ENCODE peak calls at places on chromosomes 2 and 18, in six cellular contexts. One of them, this sample, is unnamed.

GRCh38 chr2:65349863-65350262 is 82.5 kb downstream of the SPRED2 start:
- DNase-seq in epithelial cell of esophagus: peak
- DNase-seq in right lobe of liver: peak
- DNase-seq in GM12865: no peak
- DNase-seq in left ventricle myocardium inferior: peak
- DNase-seq in neural progenitor cell: peak
- DNase-seq in this sample: no peak

GRCh38 chr2:158189526-158189925 is 87.8 kb downstream of the UPP2 start:
- DNase-seq in neural progenitor cell: no peak
- DNase-seq in right lobe of liver: no peak
- DNase-seq in left ventricle myocardium inferior: no peak
- DNase-seq in epithelial cell of esophagus: no peak
- DNase-seq in GM12865: peak
- DNase-seq in this sample: peak

GRCh38 chr18:55588001-55588875 is at the start of gene TCF4:
- DNase-seq in GM12865: peak
- DNase-seq in left ventricle myocardium inferior: peak
- DNase-seq in right lobe of liver: peak
- DNase-seq in neural progenitor cell: peak
- DNase-seq in epithelial cell of esophagus: peak
- DNase-seq in this sample: no peak

GRCh38 chr2:177020524-177021119 is 192.0 kb upstream of the HNRNPA3 start:
- DNase-seq in neural progenitor cell: no peak
- DNase-seq in left ventricle myocardium inferior: no peak
- DNase-seq in GM12865: no peak
- DNase-seq in right lobe of liver: no peak
- DNase-seq in epithelial cell of esophagus: no peak
- DNase-seq in this sample: no peak

GRCh38 chr2:52416340-52416739 is 1351.3 kb upstream of the CHAC2 start:
- DNase-seq in epithelial cell of esophagus: peak
- DNase-seq in GM12865: no peak
- DNase-seq in right lobe of liver: no peak
- DNase-seq in left ventricle myocardium inferior: no peak
- DNase-seq in neural progenitor cell: peak
- DNase-seq in this sample: no peak

GRCh38 chr2:177799531-177799930 is 273.0 kb downstream of the PDE11A start:
- DNase-seq in neural progenitor cell: peak
- DNase-seq in GM12865: peak
- DNase-seq in right lobe of liver: no peak
- DNase-seq in epithelial cell of esophagus: peak
- DNase-seq in left ventricle myocardium inferior: no peak
- DNase-seq in this sample: no peak

GRCh38 chr2:28606986-28607441 is 111.2 kb downstream of the PLB1 start:
- DNase-seq in right lobe of liver: peak
- DNase-seq in GM12865: no peak
- DNase-seq in left ventricle myocardium inferior: no peak
- DNase-seq in epithelial cell of esophagus: no peak
- DNase-seq in neural progenitor cell: peak
- DNase-seq in this sample: no peak

GRCh38 chr2:44543773-44544725 is 182.3 kb downstream of the CAMKMT start:
- DNase-seq in right lobe of liver: no peak
- DNase-seq in left ventricle myocardium inferior: no peak
- DNase-seq in neural progenitor cell: peak
- DNase-seq in GM12865: no peak
- DNase-seq in epithelial cell of esophagus: peak
- DNase-seq in this sample: no peak

GRCh38 chr2:196783431-196784094 is 15.9 kb downstream of the GTF3C3 start:
- DNase-seq in left ventricle myocardium inferior: no peak
- DNase-seq in right lobe of liver: no peak
- DNase-seq in GM12865: no peak
- DNase-seq in neural progenitor cell: no peak
- DNase-seq in epithelial cell of esophagus: peak
- DNase-seq in this sample: no peak

GRCh38 chr2:191920502-191920901 is 73.6 kb upstream of the CAVIN2 start:
- DNase-seq in right lobe of liver: no peak
- DNase-seq in epithelial cell of esophagus: no peak
- DNase-seq in GM12865: no peak
- DNase-seq in neural progenitor cell: no peak
- DNase-seq in left ventricle myocardium inferior: no peak
- DNase-seq in this sample: no peak
- TF ChIP-seq CTCF in right lobe of liver: no peak
- TF ChIP-seq CTCF in epithelial cell of esophagus: no peak
- TF ChIP-seq CTCF in GM12865: no peak
- TF ChIP-seq CTCF in neural progenitor cell: no peak
- TF ChIP-seq CTCF in left ventricle myocardium inferior: no peak
- TF ChIP-seq CTCF in this sample: no peak

DNA sequence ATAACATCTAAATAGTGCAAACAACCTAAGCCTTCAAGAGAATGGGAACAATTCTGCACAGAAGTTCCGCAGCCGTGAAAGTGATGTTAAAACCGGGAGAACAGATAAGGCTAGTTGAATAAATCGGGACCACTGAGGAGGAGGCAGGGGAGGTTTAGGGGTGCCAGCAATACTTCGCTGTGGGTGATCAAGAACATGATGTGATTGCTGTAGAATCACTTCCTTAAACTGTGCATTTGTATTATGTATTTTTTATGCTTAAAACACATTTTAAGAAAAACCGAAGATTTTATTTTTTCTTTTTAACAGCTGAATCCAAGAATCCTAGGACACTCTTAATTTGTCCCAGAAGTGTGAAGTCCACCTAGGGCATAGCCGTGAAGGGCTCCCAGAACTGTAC is 33.6 kb downstream of the TTC32 start:
- DNase-seq in left ventricle myocardium inferior: no peak
- DNase-seq in epithelial cell of esophagus: no peak
- DNase-seq in GM12865: no peak
- DNase-seq in right lobe of liver: no peak
- DNase-seq in neural progenitor cell: no peak
- DNase-seq in this sample: no peak
- H3K4me3 ChIP-seq in left ventricle myocardium inferior: peak
- H3K4me3 ChIP-seq in epithelial cell of esophagus: peak
- H3K4me3 ChIP-seq in GM12865: peak
- H3K4me3 ChIP-seq in right lobe of liver: no peak
- H3K4me3 ChIP-seq in neural progenitor cell: peak
- H3K4me3 ChIP-seq in this sample: peak

GRCh38 chr2:96396095-96396494 is 60.5 kb downstream of the NCAPH start:
- DNase-seq in neural progenitor cell: no peak
- DNase-seq in epithelial cell of esophagus: no peak
- DNase-seq in left ventricle myocardium inferior: no peak
- DNase-seq in GM12865: no peak
- DNase-seq in right lobe of liver: no peak
- DNase-seq in this sample: no peak

GRCh38 chr2:96391828-96392200 is 56.2 kb downstream of the NCAPH start:
- DNase-seq in left ventricle myocardium inferior: no peak
- DNase-seq in right lobe of liver: no peak
- DNase-seq in GM12865: no peak
- DNase-seq in neural progenitor cell: no peak
- DNase-seq in epithelial cell of esophagus: no peak
- DNase-seq in this sample: no peak

GRCh38 chr2:96393989-96394761 is 58.6 kb downstream of the NCAPH start:
- DNase-seq in epithelial cell of esophagus: no peak
- DNase-seq in GM12865: no peak
- DNase-seq in neural progenitor cell: no peak
- DNase-seq in right lobe of liver: no peak
- DNase-seq in left ventricle myocardium inferior: no peak
- DNase-seq in this sample: no peak

GRCh38 chr2:96389728-96390127 is 54.2 kb downstream of the NCAPH start:
- DNase-seq in epithelial cell of esophagus: peak
- DNase-seq in GM12865: peak
- DNase-seq in neural progenitor cell: no peak
- DNase-seq in left ventricle myocardium inferior: no peak
- DNase-seq in right lobe of liver: no peak
- DNase-seq in this sample: no peak

GRCh38 chr2:96391153-96391827 is 55.7 kb downstream of the NCAPH start:
- DNase-seq in right lobe of liver: no peak
- DNase-seq in left ventricle myocardium inferior: no peak
- DNase-seq in GM12865: no peak
- DNase-seq in neural progenitor cell: no peak
- DNase-seq in epithelial cell of esophagus: no peak
- DNase-seq in this sample: no peak
- TF ChIP-seq CTCF in right lobe of liver: no peak
- TF ChIP-seq CTCF in left ventricle myocardium inferior: no peak
- TF ChIP-seq CTCF in GM12865: no peak
- TF ChIP-seq CTCF in neural progenitor cell: no peak
- TF ChIP-seq CTCF in epithelial cell of esophagus: no peak
- TF ChIP-seq CTCF in this sample: no peak

GRCh38 chr2:70957838-70958237 is 20.6 kb upstream of the ANKRD53 start:
- DNase-seq in left ventricle myocardium inferior: no peak
- DNase-seq in GM12865: no peak
- DNase-seq in right lobe of liver: no peak
- DNase-seq in epithelial cell of esophagus: no peak
- DNase-seq in neural progenitor cell: no peak
- DNase-seq in this sample: no peak
- H3K4me3 ChIP-seq in left ventricle myocardium inferior: no peak
- H3K4me3 ChIP-seq in GM12865: no peak
- H3K4me3 ChIP-seq in right lobe of liver: no peak
- H3K4me3 ChIP-seq in epithelial cell of esophagus: no peak
- H3K4me3 ChIP-seq in neural progenitor cell: no peak
- H3K4me3 ChIP-seq in this sample: no peak

GRCh38 chr18:25351773-25352628 is at the start of gene ZNF521:
- DNase-seq in epithelial cell of esophagus: peak
- DNase-seq in right lobe of liver: peak
- DNase-seq in GM12865: peak
- DNase-seq in neural progenitor cell: peak
- DNase-seq in left ventricle myocardium inferior: peak
- DNase-seq in this sample: peak
- TF ChIP-seq CTCF in epithelial cell of esophagus: peak
- TF ChIP-seq CTCF in right lobe of liver: no peak
- TF ChIP-seq CTCF in GM12865: no peak
- TF ChIP-seq CTCF in neural progenitor cell: peak
- TF ChIP-seq CTCF in left ventricle myocardium inferior: peak
- TF ChIP-seq CTCF in this sample: no peak

DNA sequence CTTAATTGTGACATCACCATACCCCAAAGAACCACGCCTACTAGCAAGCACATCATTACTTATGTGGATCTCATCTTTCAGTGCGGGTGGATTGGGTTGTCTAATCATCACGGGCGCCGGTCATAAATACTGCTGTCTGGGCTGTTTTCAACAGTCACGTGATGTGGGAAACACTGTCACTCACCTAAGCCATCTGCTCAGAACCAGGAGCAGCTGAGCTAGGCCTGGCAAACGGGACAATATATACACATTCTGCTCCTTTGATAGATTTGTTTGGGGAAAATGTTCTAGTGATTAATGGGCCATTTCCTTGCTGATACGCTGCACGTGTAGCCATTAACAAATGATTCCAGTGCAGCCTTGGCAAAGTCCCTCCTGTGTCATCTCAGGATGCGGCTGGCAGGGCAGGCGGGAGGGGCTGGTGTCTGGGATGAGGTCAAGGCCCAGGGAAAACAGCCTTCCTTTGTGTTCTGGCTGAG is 145.9 kb upstream of the COPS8 start:
- DNase-seq in epithelial cell of esophagus: no peak
- DNase-seq in neural progenitor cell: no peak
- DNase-seq in right lobe of liver: no peak
- DNase-seq in left ventricle myocardium inferior: no peak
- DNase-seq in GM12865: no peak
- DNase-seq in this sample: no peak
- H3K4me3 ChIP-seq in epithelial cell of esophagus: no peak
- H3K4me3 ChIP-seq in neural progenitor cell: no peak
- H3K4me3 ChIP-seq in right lobe of liver: no peak
- H3K4me3 ChIP-seq in left ventricle myocardium inferior: no peak
- H3K4me3 ChIP-seq in GM12865: no peak
- H3K4me3 ChIP-seq in this sample: no peak